ENCODE peak calls at places on chromosomes 5 and 9, in ten cellular contexts. S is dorsolateral prefrontal cortex; W is astrocyte of the cerebellum; Q is CD8-positive, alpha-beta T cell; O is right atrium auricular region; I is GM12865; G is GM06990; M is endodermal cell; Y is cardiac fibroblast; R is cardiac muscle cell. V is an unnamed sample.

GRCh38 chr9:118444403-118444802 is 740.2 kb downstream of the TLR4 start:
- DNase-seq in S (no peak), W (no peak), Q (no peak), O (no peak), I (no peak), G (no peak), M (no peak), Y (no peak), R (peak), V (no peak)

GRCh38 chr9:69976165-69976564 is 67.5 kb upstream of the MAMDC2 start:
- DNase-seq in S (no peak), W (peak), Q (no peak), O (no peak), I (no peak), G (no peak), M (no peak), Y (peak), R (no peak), V (peak)

GRCh38 chr5:179607449-179607931 is 16.0 kb downstream of the HNRNPH1 start:
- DNase-seq in S (peak), W (no peak), Q (no peak), O (no peak), I (no peak), G (no peak), M (peak), Y (peak), R (no peak), V (no peak)

GRCh38 chr5:136023935-136024645 is 4.7 kb upstream of the TGFBI start:
- DNase-seq in S (no peak), W (peak), Q (no peak), O (no peak), I (no peak), G (no peak), M (peak), Y (peak), R (no peak), V (no peak)

GRCh38 chr9:118463419-118463818 is 759.2 kb downstream of the TLR4 start:
- DNase-seq in S (no peak), W (no peak), Q (no peak), O (no peak), I (no peak), G (no peak), M (no peak), Y (no peak), R (no peak), V (no peak)

GRCh38 chr9:109416135-109416706 is 81.9 kb downstream of the PTPN3 start:
- DNase-seq in S (no peak), W (no peak), Q (no peak), O (no peak), I (peak), G (peak), M (no peak), Y (no peak), R (no peak), V (no peak)

GRCh38 chr9:15231788-15232635 is 75.0 kb downstream of the TTC39B start:
- DNase-seq in S (no peak), W (no peak), Q (no peak), O (no peak), I (peak), G (peak), M (peak), Y (peak), R (peak), V (no peak)

GRCh38 chr5:115460476-115460875 is 84.1 kb downstream of the FEM1C start:
- DNase-seq in S (no peak), W (no peak), Q (no peak), O (peak), I (peak), G (peak), M (no peak), Y (peak), R (peak), V (no peak)

GRCh38 chr9:407255-407654 is 192.6 kb downstream of the DOCK8 start:
- DNase-seq in S (no peak), W (no peak), Q (no peak), O (no peak), I (no peak), G (no peak), M (no peak), Y (peak), R (no peak), V (no peak)

GRCh38 chr9:21506910-21507795 is 25.0 kb upstream of the IFNE start:
- DNase-seq in S (no peak), W (peak), Q (no peak), O (no peak), I (no peak), G (no peak), M (no peak), Y (peak), R (no peak), V (peak)

GRCh38 chr9:125863920-125864319 is 116.7 kb downstream of the PBX3 start:
- DNase-seq in S (no peak), W (no peak), Q (no peak), O (no peak), I (no peak), G (no peak), M (no peak), Y (no peak), R (no peak), V (no peak)

DNA sequence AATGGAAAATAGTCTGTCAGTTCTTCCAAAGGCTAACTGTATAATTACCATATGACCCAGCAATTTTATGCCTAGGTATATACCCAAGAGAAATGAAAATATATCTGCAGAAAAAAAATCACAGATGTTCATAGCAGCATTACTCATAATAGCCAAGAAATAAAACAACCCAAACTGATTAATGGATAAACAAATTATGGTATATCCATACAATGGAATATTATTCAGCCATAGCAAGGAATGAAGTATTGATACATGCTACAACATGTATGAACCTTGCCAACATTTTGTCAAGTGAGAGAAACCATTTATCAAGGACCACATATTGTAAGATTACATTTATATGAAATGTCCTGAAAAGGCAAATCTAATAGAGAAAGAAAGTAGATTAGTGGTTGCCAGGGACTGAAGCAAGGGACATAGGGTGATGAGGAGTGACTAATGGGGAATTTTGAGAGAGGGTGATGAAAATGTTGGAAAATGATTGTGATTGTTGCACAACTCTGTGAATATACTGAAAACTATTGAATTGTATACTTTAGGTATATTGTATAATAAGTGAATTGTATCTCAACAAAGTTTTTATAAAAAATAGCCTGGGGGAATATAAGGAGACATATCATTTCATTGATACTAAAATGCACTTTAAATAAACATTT is 114.4 kb downstream of the PBX3 start:
- DNase-seq in S (no peak), W (no peak), Q (no peak), O (no peak), I (no peak), G (no peak), M (no peak), Y (peak), R (no peak), V (no peak)
- TF ChIP-seq CTCF in S (no peak), W (no peak), Q (no peak), O (no peak), I (no peak), G (no peak), M (no peak), Y (no peak), R (no peak), V (no peak)

GRCh38 chr5:35860686-35861085 is 4.0 kb downstream of the IL7R start:
- DNase-seq in S (no peak), W (peak), Q (no peak), O (no peak), I (no peak), G (no peak), M (no peak), Y (no peak), R (no peak), V (no peak)
- H3K4me3 ChIP-seq in S (no peak), W (no peak), Q (peak), O (no peak), I (no peak), G (no peak), M (no peak), Y (no peak), R (no peak), V (no peak)

DNA sequence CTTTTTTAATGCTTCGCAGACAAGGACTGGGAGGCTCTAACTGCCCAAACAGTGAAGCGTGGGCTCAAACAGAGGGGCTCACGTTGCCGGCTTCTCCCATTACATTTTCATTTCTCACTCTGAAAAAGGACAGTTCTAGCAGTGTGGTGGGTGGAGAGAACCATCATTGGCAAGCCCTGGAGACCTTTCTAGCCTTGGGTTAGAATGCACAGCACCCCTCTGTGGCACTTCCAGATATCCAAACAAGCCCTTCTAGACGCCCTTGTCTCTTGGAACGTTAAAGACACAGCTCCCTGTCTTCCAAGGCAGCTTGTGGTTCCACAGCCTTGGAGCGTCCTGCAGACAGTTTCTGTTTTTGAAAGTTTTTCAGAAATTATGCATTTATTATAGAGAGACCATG is 52.1 kb downstream of the MVB12B start:
- DNase-seq in S (no peak), W (no peak), Q (no peak), O (no peak), I (no peak), G (no peak), M (no peak), Y (no peak), R (no peak), V (no peak)
- TF ChIP-seq CTCF in S (no peak), W (no peak), Q (no peak), O (no peak), I (no peak), G (no peak), M (no peak), Y (no peak), R (no peak), V (no peak)

GRCh38 chr9:106868565-106868964 is 5.6 kb downstream of the ZNF462 start:
- DNase-seq in S (no peak), W (no peak), Q (no peak), O (peak), I (no peak), G (no peak), M (no peak), Y (peak), R (no peak), V (no peak)
- H3K4me3 ChIP-seq in S (no peak), W (no peak), Q (no peak), O (no peak), I (no peak), G (no peak), M (no peak), Y (no peak), R (no peak), V (no peak)

DNA sequence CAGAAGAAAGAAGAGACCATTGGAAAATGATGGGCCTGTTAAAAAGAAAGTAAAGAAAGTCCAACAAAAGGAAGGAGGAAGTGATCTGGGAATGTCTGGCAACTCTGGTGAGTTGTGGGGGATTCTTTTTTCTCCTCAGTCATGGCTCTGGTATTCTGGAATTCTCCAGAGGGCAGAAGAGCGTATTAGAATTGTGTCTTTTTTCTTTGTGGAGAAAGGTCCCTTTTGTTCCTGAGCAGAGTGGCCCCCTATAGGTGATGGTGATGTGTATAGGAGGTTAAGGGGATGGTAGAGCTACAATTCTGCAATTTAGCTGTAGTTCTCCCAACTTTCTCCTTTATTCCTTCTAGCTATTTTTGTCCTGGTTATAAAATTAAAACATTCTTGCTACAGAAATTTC is 1.6 kb upstream of the DHFR start:
- DNase-seq in S (no peak), W (no peak), Q (no peak), O (no peak), I (no peak), G (no peak), M (no peak), Y (no peak), R (no peak), V (no peak)
- TF ChIP-seq CTCF in S (no peak), W (peak), Q (no peak), O (no peak), I (peak), G (peak), M (peak), Y (no peak), R (no peak), V (peak)

GRCh38 chr9:137305060-137305787 is 3.2 kb upstream of the NRARP start:
- DNase-seq in S (peak), W (no peak), Q (peak), O (no peak), I (peak), G (peak), M (peak), Y (peak), R (peak), V (no peak)
- H3K4me3 ChIP-seq in S (peak), W (no peak), Q (no peak), O (peak), I (no peak), G (no peak), M (no peak), Y (no peak), R (no peak), V (no peak)

DNA sequence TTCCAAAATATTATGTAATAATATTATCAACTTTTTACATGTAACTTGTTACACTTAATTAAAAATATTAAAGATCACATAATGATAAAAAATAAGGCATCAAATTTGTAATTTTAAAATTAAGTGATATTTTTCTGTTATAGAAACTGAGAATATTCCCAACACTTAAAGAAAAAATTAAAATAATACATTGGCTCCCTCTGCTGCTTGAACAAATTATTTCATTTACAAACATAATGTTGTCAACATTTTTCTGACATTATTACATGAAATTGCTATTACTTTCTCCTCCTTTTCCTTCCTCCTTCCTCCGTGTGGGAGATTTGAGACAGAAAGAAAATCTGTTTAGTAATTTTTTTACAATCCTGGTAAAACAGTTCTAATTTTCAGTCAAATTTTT is 42.3 kb downstream of the RNF180 start:
- DNase-seq in S (no peak), W (peak), Q (no peak), O (no peak), I (no peak), G (no peak), M (no peak), Y (peak), R (no peak), V (no peak)
- TF ChIP-seq CTCF in S (peak), W (no peak), Q (no peak), O (no peak), I (no peak), G (no peak), M (peak), Y (no peak), R (peak), V (no peak)

GRCh38 chr9:115597330-115597729 is 479.4 kb upstream of the TNC start:
- DNase-seq in S (no peak), W (no peak), Q (no peak), O (no peak), I (no peak), G (no peak), M (no peak), Y (no peak), R (no peak), V (no peak)

GRCh38 chr9:115595951-115596742 is 478.2 kb upstream of the TNC start:
- DNase-seq in S (no peak), W (peak), Q (no peak), O (no peak), I (no peak), G (no peak), M (no peak), Y (peak), R (no peak), V (peak)

GRCh38 chr9:115594551-115594950 is 476.6 kb upstream of the TNC start:
- DNase-seq in S (no peak), W (no peak), Q (no peak), O (no peak), I (no peak), G (no peak), M (no peak), Y (peak), R (no peak), V (no peak)

GRCh38 chr9:115593587-115594091 is 475.7 kb upstream of the TNC start:
- DNase-seq in S (no peak), W (no peak), Q (no peak), O (no peak), I (peak), G (no peak), M (peak), Y (peak), R (peak), V (no peak)

GRCh38 chr9:115596743-115597080 is 478.8 kb upstream of the TNC start:
- DNase-seq in S (no peak), W (no peak), Q (no peak), O (no peak), I (no peak), G (no peak), M (no peak), Y (no peak), R (no peak), V (no peak)
- H3K4me3 ChIP-seq in S (no peak), W (peak), Q (no peak), O (no peak), I (no peak), G (no peak), M (peak), Y (peak), R (no peak), V (peak)

GRCh38 chr9:128504485-128505413 is at the start of gene GLE1:
- DNase-seq in S (peak), W (peak), Q (peak), O (peak), I (peak), G (peak), M (peak), Y (peak), R (peak), V (peak)
- TF ChIP-seq CTCF in S (peak), W (no peak), Q (no peak), O (no peak), I (no peak), G (no peak), M (peak), Y (peak), R (no peak), V (no peak)